ENCODE peak calls at places on chromosome 14, in nine cellular contexts. One of them, this sample, is unnamed.
A peak's percentile ranks its signal among the peaks of the same experiment; 100 is the strongest.

GRCh38 chr14:49860988-49861387 is 8.4 kb upstream of the NEMF start:
- DNase-seq in suprapubic skin: no peak
- DNase-seq in psoas muscle: no peak
- DNase-seq in heart right ventricle: no peak
- DNase-seq in fibroblast of lung: no peak
- DNase-seq in naive thymus-derived CD4-positive, alpha-beta T cell: no peak
- DNase-seq in mesendoderm: no peak
- DNase-seq in bronchial epithelial cell: no peak
- DNase-seq in right cardiac atrium: no peak
- DNase-seq in this sample: no peak

GRCh38 chr14:25607095-25607657 is 557.2 kb upstream of the STXBP6 start:
- DNase-seq in mesendoderm: peak; percentile 17
- DNase-seq in suprapubic skin: no peak
- DNase-seq in right cardiac atrium: no peak
- DNase-seq in psoas muscle: no peak
- DNase-seq in heart right ventricle: no peak
- DNase-seq in naive thymus-derived CD4-positive, alpha-beta T cell: no peak
- DNase-seq in fibroblast of lung: no peak
- DNase-seq in bronchial epithelial cell: no peak
- DNase-seq in this sample: no peak

GRCh38 chr14:94237046-94237445 is 56.0 kb downstream of the SERPINA10 start:
- DNase-seq in bronchial epithelial cell: no peak
- DNase-seq in naive thymus-derived CD4-positive, alpha-beta T cell: no peak
- DNase-seq in right cardiac atrium: no peak
- DNase-seq in heart right ventricle: no peak
- DNase-seq in psoas muscle: no peak
- DNase-seq in fibroblast of lung: no peak
- DNase-seq in suprapubic skin: no peak
- DNase-seq in mesendoderm: no peak
- DNase-seq in this sample: no peak

GRCh38 chr14:92914087-92914656 is 8.8 kb upstream of the CHGA start:
- DNase-seq in psoas muscle: no peak
- DNase-seq in fibroblast of lung: peak; percentile 5
- DNase-seq in naive thymus-derived CD4-positive, alpha-beta T cell: peak; percentile 27
- DNase-seq in bronchial epithelial cell: peak; percentile 24
- DNase-seq in right cardiac atrium: peak; percentile 74
- DNase-seq in mesendoderm: peak; percentile 68
- DNase-seq in suprapubic skin: no peak
- DNase-seq in heart right ventricle: peak; percentile 28
- DNase-seq in this sample: no peak

GRCh38 chr14:39998114-39998513 is 565.9 kb upstream of the FBXO33 start:
- DNase-seq in naive thymus-derived CD4-positive, alpha-beta T cell: no peak
- DNase-seq in right cardiac atrium: no peak
- DNase-seq in heart right ventricle: no peak
- DNase-seq in suprapubic skin: no peak
- DNase-seq in psoas muscle: no peak
- DNase-seq in mesendoderm: no peak
- DNase-seq in bronchial epithelial cell: no peak
- DNase-seq in fibroblast of lung: no peak
- DNase-seq in this sample: no peak

GRCh38 chr14:59588136-59588535 is 11.5 kb upstream of the CCDC175 start:
- DNase-seq in bronchial epithelial cell: no peak
- DNase-seq in fibroblast of lung: no peak
- DNase-seq in mesendoderm: no peak
- DNase-seq in psoas muscle: no peak
- DNase-seq in heart right ventricle: no peak
- DNase-seq in right cardiac atrium: no peak
- DNase-seq in naive thymus-derived CD4-positive, alpha-beta T cell: no peak
- DNase-seq in suprapubic skin: no peak
- DNase-seq in this sample: no peak

GRCh38 chr14:64423987-64424386 is 35.8 kb downstream of the MTHFD1 start:
- DNase-seq in mesendoderm: no peak
- DNase-seq in bronchial epithelial cell: peak; percentile 22
- DNase-seq in fibroblast of lung: peak; percentile 53
- DNase-seq in naive thymus-derived CD4-positive, alpha-beta T cell: no peak
- DNase-seq in heart right ventricle: no peak
- DNase-seq in suprapubic skin: no peak
- DNase-seq in psoas muscle: no peak
- DNase-seq in right cardiac atrium: no peak
- DNase-seq in this sample: no peak

GRCh38 chr14:67729072-67729561 is 27.4 kb downstream of the RDH12 start:
- DNase-seq in naive thymus-derived CD4-positive, alpha-beta T cell: no peak
- DNase-seq in suprapubic skin: no peak
- DNase-seq in right cardiac atrium: no peak
- DNase-seq in psoas muscle: no peak
- DNase-seq in bronchial epithelial cell: peak; percentile 65
- DNase-seq in mesendoderm: peak; percentile 73
- DNase-seq in fibroblast of lung: no peak
- DNase-seq in heart right ventricle: no peak
- DNase-seq in this sample: no peak

GRCh38 chr14:33780035-33780434 is 170.8 kb downstream of the EGLN3 start:
- DNase-seq in mesendoderm: no peak
- DNase-seq in heart right ventricle: no peak
- DNase-seq in naive thymus-derived CD4-positive, alpha-beta T cell: no peak
- DNase-seq in suprapubic skin: no peak
- DNase-seq in bronchial epithelial cell: no peak
- DNase-seq in fibroblast of lung: no peak
- DNase-seq in psoas muscle: no peak
- DNase-seq in right cardiac atrium: no peak
- DNase-seq in this sample: no peak

GRCh38 chr14:42130809-42131208 is 524.1 kb downstream of the LRFN5 start:
- DNase-seq in psoas muscle: no peak
- DNase-seq in right cardiac atrium: no peak
- DNase-seq in heart right ventricle: no peak
- DNase-seq in fibroblast of lung: no peak
- DNase-seq in mesendoderm: no peak
- DNase-seq in naive thymus-derived CD4-positive, alpha-beta T cell: no peak
- DNase-seq in bronchial epithelial cell: peak; percentile 72
- DNase-seq in suprapubic skin: no peak
- DNase-seq in this sample: no peak

GRCh38 chr14:29712586-29712985 is 215.1 kb downstream of the PRKD1 start:
- DNase-seq in fibroblast of lung: no peak
- DNase-seq in bronchial epithelial cell: no peak
- DNase-seq in mesendoderm: no peak
- DNase-seq in suprapubic skin: no peak
- DNase-seq in right cardiac atrium: no peak
- DNase-seq in psoas muscle: no peak
- DNase-seq in heart right ventricle: no peak
- DNase-seq in naive thymus-derived CD4-positive, alpha-beta T cell: no peak
- DNase-seq in this sample: no peak

GRCh38 chr14:39452680-39453079 is 20.4 kb upstream of the FBXO33 start:
- DNase-seq in fibroblast of lung: no peak
- DNase-seq in naive thymus-derived CD4-positive, alpha-beta T cell: no peak
- DNase-seq in heart right ventricle: no peak
- DNase-seq in bronchial epithelial cell: no peak
- DNase-seq in suprapubic skin: no peak
- DNase-seq in right cardiac atrium: no peak
- DNase-seq in psoas muscle: no peak
- DNase-seq in mesendoderm: no peak
- DNase-seq in this sample: no peak

GRCh38 chr14:35808076-35808657 is 928 bp downstream of the RALGAPA1 start:
- DNase-seq in bronchial epithelial cell: peak; percentile 69
- DNase-seq in naive thymus-derived CD4-positive, alpha-beta T cell: no peak
- DNase-seq in psoas muscle: no peak
- DNase-seq in heart right ventricle: no peak
- DNase-seq in right cardiac atrium: no peak
- DNase-seq in suprapubic skin: no peak
- DNase-seq in mesendoderm: peak; percentile 57
- DNase-seq in fibroblast of lung: no peak
- DNase-seq in this sample: no peak

GRCh38 chr14:101187017-101187815 is 283.7 kb upstream of the RTL1 start:
- DNase-seq in fibroblast of lung: no peak
- DNase-seq in mesendoderm: peak; percentile 26
- DNase-seq in psoas muscle: no peak
- DNase-seq in bronchial epithelial cell: no peak
- DNase-seq in right cardiac atrium: no peak
- DNase-seq in heart right ventricle: no peak
- DNase-seq in naive thymus-derived CD4-positive, alpha-beta T cell: no peak
- DNase-seq in suprapubic skin: no peak
- DNase-seq in this sample: no peak

GRCh38 chr14:51290132-51290531 is 50.1 kb downstream of the TMX1 start:
- DNase-seq in heart right ventricle: no peak
- DNase-seq in fibroblast of lung: no peak
- DNase-seq in naive thymus-derived CD4-positive, alpha-beta T cell: no peak
- DNase-seq in right cardiac atrium: no peak
- DNase-seq in bronchial epithelial cell: no peak
- DNase-seq in mesendoderm: no peak
- DNase-seq in psoas muscle: no peak
- DNase-seq in suprapubic skin: no peak
- DNase-seq in this sample: no peak
- H3K27me3 ChIP-seq in heart right ventricle: no peaks in the 10 kb centered on the region
- H3K27me3 ChIP-seq in fibroblast of lung: no peaks in the 10 kb centered on the region
- H3K27me3 ChIP-seq in naive thymus-derived CD4-positive, alpha-beta T cell: no peaks in the 10 kb centered on the region
- H3K27me3 ChIP-seq in right cardiac atrium: no peaks in the 10 kb centered on the region
- H3K27me3 ChIP-seq in bronchial epithelial cell: no peaks in the 10 kb centered on the region
- H3K27me3 ChIP-seq in mesendoderm: no peaks in the 10 kb centered on the region
- H3K27me3 ChIP-seq in psoas muscle: no peaks in the 10 kb centered on the region
- H3K27me3 ChIP-seq in suprapubic skin: no peaks in the 10 kb centered on the region
- H3K27me3 ChIP-seq in this sample: no peaks in the 10 kb centered on the region

GRCh38 chr14:104467641-104468040 is 111.9 kb upstream of the C14orf180 start:
- DNase-seq in right cardiac atrium: no peak
- DNase-seq in suprapubic skin: no peak
- DNase-seq in psoas muscle: no peak
- DNase-seq in fibroblast of lung: no peak
- DNase-seq in heart right ventricle: no peak
- DNase-seq in bronchial epithelial cell: no peak
- DNase-seq in naive thymus-derived CD4-positive, alpha-beta T cell: no peak
- DNase-seq in mesendoderm: no peak
- DNase-seq in this sample: no peak

GRCh38 chr14:104462651-104463630 is 116.6 kb upstream of the C14orf180 start:
- DNase-seq in suprapubic skin: no peak
- DNase-seq in mesendoderm: no peak
- DNase-seq in bronchial epithelial cell: peak; percentile 27
- DNase-seq in fibroblast of lung: no peak
- DNase-seq in psoas muscle: no peak
- DNase-seq in right cardiac atrium: no peak
- DNase-seq in naive thymus-derived CD4-positive, alpha-beta T cell: no peak
- DNase-seq in heart right ventricle: no peak
- DNase-seq in this sample: no peak

GRCh38 chr14:104464907-104465306 is 114.7 kb upstream of the C14orf180 start:
- DNase-seq in psoas muscle: no peak
- DNase-seq in heart right ventricle: no peak
- DNase-seq in bronchial epithelial cell: no peak
- DNase-seq in suprapubic skin: peak; percentile 50
- DNase-seq in right cardiac atrium: no peak
- DNase-seq in mesendoderm: no peak
- DNase-seq in fibroblast of lung: no peak
- DNase-seq in naive thymus-derived CD4-positive, alpha-beta T cell: no peak
- DNase-seq in this sample: no peak

GRCh38 chr14:104467236-104467635 is 112.3 kb upstream of the C14orf180 start:
- DNase-seq in naive thymus-derived CD4-positive, alpha-beta T cell: no peak
- DNase-seq in fibroblast of lung: no peak
- DNase-seq in right cardiac atrium: no peak
- DNase-seq in heart right ventricle: no peak
- DNase-seq in bronchial epithelial cell: no peak
- DNase-seq in mesendoderm: no peak
- DNase-seq in psoas muscle: no peak
- DNase-seq in suprapubic skin: no peak
- DNase-seq in this sample: no peak

DNA sequence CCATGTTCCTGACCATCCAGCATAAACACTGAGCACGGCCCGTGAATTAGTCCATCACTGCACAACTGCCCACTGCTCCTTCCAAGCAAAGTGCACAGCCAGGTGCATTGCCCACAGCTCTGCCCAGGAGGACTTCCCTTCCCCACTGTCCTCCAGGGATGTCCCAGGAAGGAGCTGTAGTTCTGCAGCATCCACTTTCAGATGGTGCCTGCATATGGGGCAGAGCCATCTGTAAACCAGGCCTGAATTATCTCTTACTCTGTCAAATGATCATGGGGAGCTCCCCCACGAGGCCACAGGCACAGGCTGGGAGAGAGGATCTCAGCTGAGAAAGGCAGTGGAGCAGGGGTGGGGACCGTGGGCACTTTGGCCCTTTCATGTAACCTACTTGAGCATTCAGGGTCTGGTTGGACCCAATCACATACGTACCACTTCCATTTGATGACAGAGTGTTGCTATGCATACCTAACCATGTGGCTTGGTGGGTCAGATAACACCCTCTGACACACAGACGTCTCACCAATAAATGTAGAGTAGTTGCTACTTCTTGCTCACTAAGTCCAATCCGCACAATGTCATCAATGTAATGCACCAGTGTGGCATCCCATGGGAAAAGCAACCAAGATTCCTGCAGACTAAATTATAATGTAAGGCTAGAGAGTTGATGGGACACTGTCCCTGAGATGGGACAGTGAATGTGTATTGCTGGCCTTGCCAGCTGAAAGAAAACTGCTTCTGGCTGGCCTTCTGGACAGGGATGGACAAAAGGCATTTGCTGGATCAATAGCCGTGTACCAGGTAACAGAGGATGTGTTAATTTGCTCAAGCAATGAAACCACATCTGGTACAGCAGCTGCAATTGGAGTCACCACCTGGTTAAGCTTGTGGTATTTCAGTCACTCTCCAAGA is 113.8 kb upstream of the C14orf180 start:
- DNase-seq in naive thymus-derived CD4-positive, alpha-beta T cell: no peak
- DNase-seq in bronchial epithelial cell: no peak
- DNase-seq in right cardiac atrium: no peak
- DNase-seq in mesendoderm: no peak
- DNase-seq in heart right ventricle: no peak
- DNase-seq in fibroblast of lung: no peak
- DNase-seq in psoas muscle: no peak
- DNase-seq in suprapubic skin: peak; percentile 47
- DNase-seq in this sample: no peak
- H3K27me3 ChIP-seq in naive thymus-derived CD4-positive, alpha-beta T cell: no peaks in the 10 kb centered on the region
- H3K27me3 ChIP-seq in bronchial epithelial cell: no peaks in the 10 kb centered on the region
- H3K27me3 ChIP-seq in right cardiac atrium: no peaks in the 10 kb centered on the region
- H3K27me3 ChIP-seq in mesendoderm: peaks cover 11% of the 10 kb centered on the region
- H3K27me3 ChIP-seq in heart right ventricle: peaks cover 49% of the 10 kb centered on the region
- H3K27me3 ChIP-seq in fibroblast of lung: no peaks in the 10 kb centered on the region
- H3K27me3 ChIP-seq in psoas muscle: no peaks in the 10 kb centered on the region
- H3K27me3 ChIP-seq in suprapubic skin: peaks cover 42% of the 10 kb centered on the region
- H3K27me3 ChIP-seq in this sample: peaks cover 32% of the 10 kb centered on the region

GRCh38 chr14:72595152-72595551 is 298.7 kb downstream of the DPF3 start:
- DNase-seq in fibroblast of lung: no peak
- DNase-seq in bronchial epithelial cell: no peak
- DNase-seq in psoas muscle: no peak
- DNase-seq in naive thymus-derived CD4-positive, alpha-beta T cell: no peak
- DNase-seq in heart right ventricle: no peak
- DNase-seq in suprapubic skin: no peak
- DNase-seq in right cardiac atrium: no peak
- DNase-seq in mesendoderm: no peak
- DNase-seq in this sample: no peak
- H3K27me3 ChIP-seq in fibroblast of lung: no peaks in the 10 kb centered on the region
- H3K27me3 ChIP-seq in bronchial epithelial cell: no peaks in the 10 kb centered on the region
- H3K27me3 ChIP-seq in psoas muscle: no peaks in the 10 kb centered on the region
- H3K27me3 ChIP-seq in naive thymus-derived CD4-positive, alpha-beta T cell: peaks cover 6% of the 10 kb centered on the region
- H3K27me3 ChIP-seq in heart right ventricle: no peaks in the 10 kb centered on the region
- H3K27me3 ChIP-seq in suprapubic skin: peaks cover 2% of the 10 kb centered on the region
- H3K27me3 ChIP-seq in right cardiac atrium: no peaks in the 10 kb centered on the region
- H3K27me3 ChIP-seq in mesendoderm: no peaks in the 10 kb centered on the region
- H3K27me3 ChIP-seq in this sample: no peaks in the 10 kb centered on the region

DNA sequence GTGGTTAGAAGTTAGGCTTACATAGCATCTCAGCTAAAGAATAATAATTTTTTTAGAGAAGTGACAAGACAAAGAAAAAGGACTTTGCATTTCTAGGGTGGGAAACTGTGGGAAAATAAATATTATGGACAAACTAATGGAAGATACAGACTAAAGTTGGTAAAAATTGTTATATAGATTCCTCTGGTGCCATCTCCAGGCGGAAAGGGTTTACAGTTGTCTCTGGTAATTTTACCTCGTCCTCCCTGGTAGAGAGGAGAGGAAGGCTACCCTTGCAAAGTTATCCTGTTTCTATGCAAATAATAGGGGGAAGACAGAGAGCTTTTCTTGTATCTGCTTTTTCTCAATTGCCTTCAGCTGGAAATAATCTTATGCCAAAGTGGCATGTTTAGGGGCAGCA is 5.2 kb downstream of the OR11G2 start:
- DNase-seq in mesendoderm: no peak
- DNase-seq in naive thymus-derived CD4-positive, alpha-beta T cell: no peak
- DNase-seq in bronchial epithelial cell: no peak
- DNase-seq in suprapubic skin: no peak
- DNase-seq in heart right ventricle: no peak
- DNase-seq in psoas muscle: no peak
- DNase-seq in right cardiac atrium: no peak
- DNase-seq in fibroblast of lung: no peak
- DNase-seq in this sample: no peak
- H3K27me3 ChIP-seq in mesendoderm: no peaks in the 10 kb centered on the region
- H3K27me3 ChIP-seq in naive thymus-derived CD4-positive, alpha-beta T cell: no peaks in the 10 kb centered on the region
- H3K27me3 ChIP-seq in bronchial epithelial cell: no peaks in the 10 kb centered on the region
- H3K27me3 ChIP-seq in suprapubic skin: no peaks in the 10 kb centered on the region
- H3K27me3 ChIP-seq in heart right ventricle: peaks cover 9% of the 10 kb centered on the region
- H3K27me3 ChIP-seq in psoas muscle: no peaks in the 10 kb centered on the region
- H3K27me3 ChIP-seq in right cardiac atrium: no peaks in the 10 kb centered on the region
- H3K27me3 ChIP-seq in fibroblast of lung: no peaks in the 10 kb centered on the region
- H3K27me3 ChIP-seq in this sample: no peaks in the 10 kb centered on the region